ENCODE peak calls at places on chromosome 17, in six cellular contexts. P, L, U, F, D and C are unnamed samples.

GRCh38 chr17:37671813-37672544 is 28.7 kb upstream of the DDX52 start:
- DNase-seq in P (peak; percentile 91), L (no peak), U (no peak), F (peak; percentile 57), D (no peak), C (no peak)

GRCh38 chr17:40182606-40183005 is 5.3 kb downstream of the RAPGEFL1 start:
- DNase-seq in P (no peak), L (no peak), U (no peak), F (no peak), D (no peak), C (no peak)

GRCh38 chr17:37736428-37736827 is 8.4 kb downstream of the HNF1B start:
- DNase-seq in P (no peak), L (no peak), U (no peak), F (no peak), D (no peak), C (no peak)

GRCh38 chr17:74429604-74430384 is 2.1 kb upstream of the GPRC5C start:
- DNase-seq in P (no peak), L (no peak), U (no peak), F (no peak), D (no peak), C (no peak)

GRCh38 chr17:46811978-46812583 is 6.4 kb downstream of the WNT3 start:
- DNase-seq in P (peak; percentile 86), L (no peak), U (peak; percentile 23), F (peak; percentile 38), D (no peak), C (no peak)

GRCh38 chr17:30344283-30345088 is 10.6 kb upstream of the TMIGD1 start:
- DNase-seq in P (peak; percentile 55), L (no peak), U (peak; percentile 38), F (no peak), D (no peak), C (no peak)

GRCh38 chr17:4594406-4595349 is 10.3 kb downstream of the SMTNL2 start:
- DNase-seq in P (no peak), L (no peak), U (no peak), F (no peak), D (peak; percentile 52), C (no peak)

GRCh38 chr17:44775838-44776621 is 17.2 kb downstream of the ADAM11 start:
- DNase-seq in P (no peak), L (no peak), U (no peak), F (no peak), D (no peak), C (no peak)

GRCh38 chr17:40362696-40363479 is 1.6 kb downstream of the GJD3 start:
- DNase-seq in P (peak; percentile 72), L (peak; percentile 54), U (peak; percentile 32), F (peak; percentile 90), D (peak; percentile 78), C (peak; percentile 75)

GRCh38 chr17:61002316-61002736 is 324.7 kb downstream of the BCAS3 start:
- DNase-seq in P (peak; percentile 55), L (peak; percentile 26), U (no peak), F (no peak), D (no peak), C (no peak)

GRCh38 chr17:28728364-28729200 is at the start of gene NEK8:
- DNase-seq in P (peak; percentile 84), L (peak; percentile 88), U (peak; percentile 97), F (peak; percentile 97), D (peak; percentile 98), C (peak; percentile 96)

GRCh38 chr17:50055055-50055425 is 870 bp upstream of the ITGA3 start:
- DNase-seq in P (no peak), L (peak; percentile 93), U (no peak), F (no peak), D (no peak), C (no peak)

GRCh38 chr17:78652913-78653312 is 75.7 kb upstream of the DNAH17 start:
- DNase-seq in P (no peak), L (no peak), U (no peak), F (no peak), D (no peak), C (no peak)

GRCh38 chr17:41678907-41679739 is 9.6 kb upstream of the EIF1 start:
- DNase-seq in P (peak; percentile 79), L (no peak), U (no peak), F (peak; percentile 28), D (peak; percentile 65), C (peak; percentile 39)

GRCh38 chr17:74334393-74335039 is 8.5 kb downstream of the KIF19 start:
- DNase-seq in P (no peak), L (no peak), U (no peak), F (no peak), D (no peak), C (no peak)

DNA sequence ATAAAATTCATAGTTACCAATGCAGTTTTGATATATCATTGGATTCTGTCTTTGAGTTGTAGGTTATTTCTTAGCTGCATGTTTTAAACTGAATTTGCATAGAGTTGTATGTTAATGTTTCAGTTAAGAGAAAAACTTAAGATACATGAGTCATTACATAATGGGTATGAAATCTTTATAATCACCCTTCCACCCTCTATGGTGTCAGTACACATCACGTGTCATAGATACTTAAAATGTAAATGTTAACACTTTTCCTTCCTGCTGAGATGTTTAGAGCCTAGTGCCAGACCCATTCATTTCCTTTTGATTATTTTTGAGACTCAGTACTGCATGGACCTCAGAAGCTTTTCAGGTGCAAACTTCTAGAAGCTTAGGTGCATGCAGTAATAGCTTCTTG is 20.5 kb downstream of the ZNF207 start:
- DNase-seq in P (no peak), L (no peak), U (no peak), F (no peak), D (no peak), C (no peak)
- H3K9me3 ChIP-seq in P (no peaks in the 10 kb centered on the region), L (no peaks in the 10 kb centered on the region), U (no peaks in the 10 kb centered on the region), F (no peaks in the 10 kb centered on the region), D (no peaks in the 10 kb centered on the region), C (no peaks in the 10 kb centered on the region)

GRCh38 chr17:19796457-19796856 is 48.4 kb upstream of the ALDH3A1 start:
- DNase-seq in P (no peak), L (no peak), U (no peak), F (no peak), D (no peak), C (no peak)

GRCh38 chr17:19805006-19805405 is 56.9 kb upstream of the ALDH3A1 start:
- DNase-seq in P (no peak), L (no peak), U (no peak), F (no peak), D (no peak), C (no peak)

GRCh38 chr17:19800571-19800970 is 52.5 kb upstream of the ALDH3A1 start:
- DNase-seq in P (no peak), L (no peak), U (no peak), F (no peak), D (no peak), C (no peak)

GRCh38 chr17:19799796-19800195 is 51.7 kb upstream of the ALDH3A1 start:
- DNase-seq in P (no peak), L (no peak), U (no peak), F (no peak), D (no peak), C (no peak)
- H3K9me3 ChIP-seq in P (no peaks in the 10 kb centered on the region), L (no peaks in the 10 kb centered on the region), U (no peaks in the 10 kb centered on the region), F (no peaks in the 10 kb centered on the region), D (no peaks in the 10 kb centered on the region), C (peaks cover 3% of the 10 kb centered on the region)

GRCh38 chr17:77190561-77190960 is 49.8 kb downstream of the SEC14L1 start:
- DNase-seq in P (no peak), L (no peak), U (no peak), F (no peak), D (no peak), C (no peak)

GRCh38 chr17:77189148-77189547 is 48.4 kb downstream of the SEC14L1 start:
- DNase-seq in P (no peak), L (no peak), U (no peak), F (no peak), D (no peak), C (no peak)

GRCh38 chr17:77191266-77191665 is 50.5 kb downstream of the SEC14L1 start:
- DNase-seq in P (no peak), L (no peak), U (no peak), F (no peak), D (no peak), C (no peak)

GRCh38 chr17:77186141-77186604 is 45.4 kb downstream of the SEC14L1 start:
- DNase-seq in P (no peak), L (no peak), U (no peak), F (no peak), D (peak; percentile 51), C (no peak)

DNA sequence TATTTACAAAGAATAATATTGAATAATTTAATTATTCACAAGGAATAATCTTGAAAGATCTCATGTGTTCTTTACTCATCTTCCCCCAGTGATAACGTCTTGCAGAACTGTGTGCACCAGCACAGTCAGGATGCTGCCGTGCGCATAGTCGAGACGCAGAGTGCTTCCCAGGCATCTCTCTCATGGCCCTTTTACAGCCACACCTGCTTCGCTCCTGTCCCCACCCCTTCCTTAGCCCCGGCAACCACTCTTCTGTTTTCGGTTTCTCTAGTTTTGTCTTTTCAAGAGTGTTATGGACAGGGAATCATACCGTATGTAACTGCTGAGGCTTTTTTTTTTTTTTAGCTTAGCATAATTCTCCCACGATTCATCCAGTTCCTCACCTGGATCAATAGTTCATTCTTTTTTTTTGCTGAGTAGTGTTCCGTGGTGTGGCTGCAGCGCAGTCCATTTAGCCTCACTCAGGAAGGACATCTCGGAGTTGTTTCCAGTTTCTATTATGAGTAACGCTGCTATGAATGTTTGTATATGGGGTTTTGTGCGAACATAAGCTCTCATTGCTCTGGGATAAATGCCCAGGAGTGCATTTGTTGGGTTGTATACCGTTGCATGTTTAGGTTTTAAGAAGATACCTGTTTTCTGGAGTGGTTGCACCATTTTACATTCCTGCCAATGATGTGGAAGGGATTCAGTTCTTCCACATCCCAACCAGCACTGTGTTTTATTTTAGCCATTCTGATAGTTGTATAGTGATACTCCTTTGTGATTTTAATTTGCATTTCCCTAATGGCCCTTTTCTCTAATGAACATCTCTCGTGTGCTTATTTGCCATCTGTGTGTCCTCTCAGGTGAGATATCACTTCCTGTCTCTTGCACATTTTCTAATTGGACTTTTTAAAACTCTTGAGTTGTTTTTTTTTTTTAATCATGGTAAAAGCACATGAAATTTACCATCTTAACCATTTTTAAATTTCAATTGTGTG is 47.6 kb downstream of the SEC14L1 start:
- DNase-seq in P (no peak), L (no peak), U (no peak), F (no peak), D (no peak), C (no peak)
- H3K9me3 ChIP-seq in P (no peaks in the 10 kb centered on the region), L (no peaks in the 10 kb centered on the region), U (no peaks in the 10 kb centered on the region), F (no peaks in the 10 kb centered on the region), D (no peaks in the 10 kb centered on the region), C (no peaks in the 10 kb centered on the region)

GRCh38 chr17:82948957-82949356 is 109.1 kb upstream of the ZNF750 start:
- DNase-seq in P (no peak), L (no peak), U (no peak), F (no peak), D (no peak), C (no peak)

GRCh38 chr17:82949984-82950383 is 110.2 kb upstream of the ZNF750 start:
- DNase-seq in P (no peak), L (no peak), U (peak; percentile 3), F (no peak), D (no peak), C (no peak)

GRCh38 chr17:82950525-82951102 is 110.8 kb upstream of the ZNF750 start:
- DNase-seq in P (no peak), L (no peak), U (peak; percentile 9), F (no peak), D (no peak), C (no peak)

GRCh38 chr17:82948081-82948511 is 108.3 kb upstream of the ZNF750 start:
- DNase-seq in P (no peak), L (no peak), U (peak; percentile 10), F (no peak), D (no peak), C (no peak)

DNA sequence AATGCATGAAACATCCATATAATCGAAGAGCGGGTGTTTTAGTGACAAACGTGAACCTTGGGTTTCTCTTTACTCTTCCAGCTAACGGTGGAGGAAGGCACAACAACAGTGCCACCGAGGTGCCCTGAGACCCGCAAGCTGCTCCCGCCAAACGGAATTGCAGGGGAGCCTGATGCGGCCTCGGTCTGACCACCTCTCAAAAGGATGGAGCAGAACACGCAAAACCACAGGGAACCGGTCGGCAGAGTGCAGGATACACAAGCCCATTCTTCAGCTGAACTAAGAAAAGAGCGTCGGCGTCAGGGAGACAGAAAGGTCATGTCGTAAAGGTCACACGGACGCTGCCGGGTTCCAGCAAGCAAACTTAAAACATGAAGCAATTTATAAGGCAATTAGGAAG is 109.5 kb upstream of the ZNF750 start:
- DNase-seq in P (no peak), L (no peak), U (peak; percentile 10), F (no peak), D (no peak), C (no peak)
- H3K9me3 ChIP-seq in P (no peaks in the 10 kb centered on the region), L (peaks cover 20% of the 10 kb centered on the region), U (peaks cover 18% of the 10 kb centered on the region), F (peaks cover 58% of the 10 kb centered on the region), D (peaks cover 9% of the 10 kb centered on the region), C (peaks cover 6% of the 10 kb centered on the region)